ENCODE peak calls at places on chromosome 1, in five cellular contexts. Y is transverse colon, V is HepG2, U is suprapubic skin, G is prostate gland. K is an unnamed sample.

GRCh38 chr1:168387781-168388760 is 107.4 kb downstream of the TBX19 start:
- DNase-seq in Y (no peak), U (no peak), G (no peak), V (no peak), K (no peak)

GRCh38 chr1:56028244-56028643 is 551.1 kb downstream of the PLPP3 start:
- DNase-seq in V (no peak), U (no peak), Y (no peak), G (no peak), K (no peak)

GRCh38 chr1:67134692-67135091 is at the start of gene C1orf141:
- DNase-seq in U (no peak), V (no peak), G (no peak), Y (no peak), K (no peak)

GRCh38 chr1:224380003-224380402 is 23.3 kb downstream of the CNIH4 start:
- DNase-seq in Y (no peak), V (no peak), U (no peak), G (no peak), K (no peak)

GRCh38 chr1:85502171-85502570 is 37.2 kb upstream of the DDAH1 start:
- DNase-seq in V (peak; percentile 3), Y (no peak), U (no peak), G (no peak), K (no peak)

GRCh38 chr1:111736548-111737215 is 2.5 kb downstream of the INKA2 start:
- DNase-seq in V (no peak), Y (no peak), G (no peak), U (no peak), K (no peak)

GRCh38 chr1:90729484-90730246 is 12.6 kb upstream of the BARHL2 start:
- DNase-seq in G (no peak), Y (no peak), U (no peak), V (no peak), K (no peak)

GRCh38 chr1:169105434-169106094 is 926 bp upstream of the ATP1B1 start:
- DNase-seq in V (peak; percentile 85), G (peak; percentile 53), Y (peak; percentile 96), U (peak; percentile 80), K (peak; percentile 96)

GRCh38 chr1:26578167-26578566 is 48.6 kb downstream of the RPS6KA1 start:
- DNase-seq in G (no peak), V (no peak), Y (no peak), U (no peak), K (no peak)

GRCh38 chr1:14300991-14301703 is 297.3 kb upstream of the KAZN start:
- DNase-seq in U (peak; percentile 84), V (no peak), G (peak; percentile 82), Y (no peak), K (peak; percentile 26)

GRCh38 chr1:27980216-27980820 is 20.5 kb downstream of the XKR8 start:
- DNase-seq in U (no peak), Y (no peak), G (no peak), V (no peak), K (no peak)

GRCh38 chr1:94980049-94980908 is 53.4 kb upstream of the CNN3 start:
- DNase-seq in U (no peak), G (no peak), V (no peak), Y (no peak), K (no peak)

GRCh38 chr1:94982403-94982802 is 55.5 kb upstream of the CNN3 start:
- DNase-seq in G (no peak), V (no peak), Y (no peak), U (no peak), K (no peak)

GRCh38 chr1:94981574-94981973 is 54.7 kb upstream of the CNN3 start:
- DNase-seq in Y (no peak), G (no peak), U (no peak), V (no peak), K (no peak)

GRCh38 chr1:94980909-94981252 is 54.0 kb upstream of the CNN3 start:
- DNase-seq in U (no peak), V (peak; percentile 48), Y (no peak), G (no peak), K (no peak)

DNA sequence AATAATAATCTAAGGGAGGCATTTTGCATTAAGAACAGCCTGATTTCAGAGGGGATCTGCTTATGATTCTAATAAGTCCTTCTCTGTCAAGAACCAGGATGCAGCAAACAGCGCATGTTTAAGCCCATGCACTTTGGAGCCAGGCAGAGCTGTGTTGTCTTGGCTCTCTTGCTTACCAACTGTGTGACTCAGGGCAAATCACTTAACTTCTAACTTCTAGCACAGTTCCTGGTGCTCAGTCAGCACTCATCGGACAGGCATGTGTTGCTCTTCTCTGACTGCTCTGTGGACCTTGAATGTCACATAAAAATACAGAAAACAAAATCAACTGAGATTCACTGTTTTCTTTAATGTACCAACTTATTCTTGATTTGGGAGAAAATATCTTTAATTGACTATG is 56.4 kb upstream of the CNN3 start:
- DNase-seq in G (no peak), U (no peak), V (no peak), Y (peak; percentile 43), K (no peak)
- H3K27ac ChIP-seq in G (no peak overlapping the region), U (peak overlapping the region; percentile 24), V (peak overlapping the region; percentile 20), Y (peak overlapping the region; percentile 1), K (peak overlapping the region; percentile 22)

GRCh38 chr1:44251486-44251885 is 38.2 kb downstream of the DMAP1 start:
- DNase-seq in U (no peak), G (no peak), Y (peak; percentile 45), V (no peak), K (no peak)

GRCh38 chr1:44250113-44250781 is 37.0 kb downstream of the DMAP1 start:
- DNase-seq in G (no peak), U (no peak), V (no peak), Y (no peak), K (no peak)

GRCh38 chr1:44251989-44252625 is 38.8 kb downstream of the DMAP1 start:
- DNase-seq in U (no peak), V (no peak), G (no peak), Y (no peak), K (no peak)

GRCh38 chr1:44246806-44247205 is 33.5 kb downstream of the DMAP1 start:
- DNase-seq in Y (no peak), G (no peak), V (no peak), U (no peak), K (no peak)

GRCh38 chr1:44249543-44249942 is 36.3 kb downstream of the DMAP1 start:
- DNase-seq in G (no peak), U (no peak), Y (no peak), V (no peak), K (no peak)
- TF ChIP-seq POLR2AphosphoS5 in G (no peak), U (no peak), Y (no peak), V (no peak), K (no peak)

GRCh38 chr1:229693124-229693523 is 67.1 kb downstream of the URB2 start:
- DNase-seq in G (no peak), U (no peak), Y (no peak), V (no peak), K (no peak)
- H3K4me3 ChIP-seq in G (no peak overlapping the region), U (no peak overlapping the region), Y (no peak overlapping the region), V (no peak overlapping the region), K (no peak overlapping the region)

GRCh38 chr1:151159373-151159772 is 2.9 kb downstream of the TNFAIP8L2 start:
- DNase-seq in V (no peak), U (no peak), Y (no peak), G (no peak), K (no peak)

GRCh38 chr1:151157067-151157531 is 650 bp downstream of the TNFAIP8L2 start:
- DNase-seq in G (no peak), V (no peak), U (no peak), Y (peak; percentile 39), K (no peak)

GRCh38 chr1:151158751-151159251 is 2.4 kb downstream of the TNFAIP8L2 start:
- DNase-seq in G (no peak), Y (no peak), U (no peak), V (no peak), K (no peak)

GRCh38 chr1:151156515-151156819 is at the start of gene TNFAIP8L2:
- DNase-seq in V (no peak), Y (peak; percentile 74), U (no peak), G (no peak), K (peak; percentile 54)

DNA sequence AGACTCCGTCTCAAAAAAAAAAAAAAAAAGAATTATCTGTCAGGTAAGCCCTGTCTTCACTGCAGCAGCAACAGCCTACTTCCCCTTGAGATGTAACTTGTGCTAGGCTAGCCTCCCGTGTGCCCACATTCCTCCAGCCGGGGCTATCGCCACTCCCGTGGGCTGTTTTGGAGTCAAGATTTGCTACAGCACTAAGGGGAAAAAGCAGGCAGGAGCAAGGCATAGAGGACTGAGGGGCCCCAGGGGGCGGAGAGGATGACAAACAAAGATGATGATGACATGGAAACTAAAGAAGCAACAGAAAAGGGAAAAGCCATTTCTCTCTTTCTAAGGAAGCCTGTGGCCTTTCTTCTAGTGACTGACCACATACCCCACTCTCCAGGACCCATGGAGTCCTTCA is 1.9 kb downstream of the TNFAIP8L2 start:
- DNase-seq in G (no peak), V (no peak), Y (no peak), U (no peak), K (no peak)
- H3K27ac ChIP-seq in G (no peak overlapping the region), V (no peak overlapping the region), Y (peak overlapping the region; percentile 58), U (no peak overlapping the region), K (peak overlapping the region; percentile 60)

DNA sequence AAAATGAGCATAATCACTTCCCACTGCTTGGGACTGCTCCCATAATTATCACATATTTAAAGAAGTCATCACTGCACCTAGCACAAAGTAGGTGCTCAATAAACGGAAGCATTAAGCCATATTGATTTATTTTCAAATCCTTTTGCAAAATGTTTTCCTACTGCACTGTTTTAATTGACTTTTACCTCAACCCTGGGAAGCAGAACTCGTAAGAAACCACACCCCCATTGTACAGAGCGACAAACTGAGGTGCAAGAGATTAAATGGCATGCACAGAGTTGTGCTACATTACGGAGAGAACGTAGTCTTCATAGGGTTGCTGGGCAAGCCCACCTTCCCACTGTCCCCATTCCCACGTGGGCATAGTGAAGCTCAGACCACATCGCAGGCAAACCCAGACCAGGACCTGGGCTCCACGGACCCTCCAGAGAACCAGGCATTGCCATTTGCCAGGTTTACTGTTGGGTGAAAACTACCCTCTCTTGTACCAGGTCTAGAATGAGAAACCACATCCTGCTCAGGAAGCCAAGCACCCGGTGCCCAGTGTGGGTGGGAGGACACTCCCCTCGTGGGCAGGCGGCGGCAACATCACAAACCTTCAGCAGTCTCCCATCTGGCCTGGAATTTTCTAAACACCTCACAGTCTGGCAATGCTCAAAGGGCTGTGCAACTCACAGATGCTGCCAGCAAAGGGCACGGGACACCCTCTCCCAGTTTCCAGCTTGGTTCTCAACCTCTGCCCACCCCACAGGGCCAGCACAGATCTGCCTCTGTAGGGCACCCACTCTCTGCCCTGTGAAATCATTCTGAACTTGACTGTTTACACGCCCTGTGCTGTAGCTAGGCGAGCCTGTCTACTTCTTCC is 8.2 kb downstream of the IFFO2 start:
- DNase-seq in Y (no peak), V (no peak), U (no peak), G (no peak), K (no peak)
- TF ChIP-seq POLR2AphosphoS5 in Y (no peak), V (no peak), U (no peak), G (no peak), K (no peak)

DNA sequence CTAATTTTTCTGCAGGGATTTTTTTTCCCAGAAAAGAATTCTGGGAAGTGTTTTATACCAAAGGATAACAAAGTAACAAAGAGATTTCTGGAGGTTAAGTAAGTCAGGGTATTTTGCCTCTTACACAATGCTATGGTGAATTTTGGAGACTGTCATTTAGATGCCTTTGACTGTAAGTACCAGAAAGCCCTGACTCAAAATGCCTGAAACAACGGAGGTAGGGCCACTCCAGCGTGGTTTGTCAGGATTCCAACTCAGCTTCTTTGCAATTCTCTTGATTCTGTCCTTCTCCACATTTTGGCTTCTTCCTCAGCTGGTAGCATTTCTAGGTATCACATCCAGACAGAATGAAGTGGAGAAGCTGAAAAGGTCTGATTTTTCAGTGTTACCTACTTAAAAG is 106.5 kb downstream of the UCHL5 start:
- DNase-seq in U (no peak), Y (no peak), V (no peak), G (no peak), K (no peak)
- H3K4me3 ChIP-seq in U (no peak overlapping the region), Y (no peak overlapping the region), V (no peak overlapping the region), G (no peak overlapping the region), K (no peak overlapping the region)